ENCODE peak calls at places on chromosomes 13 and 19, in ten cellular contexts. V is choroid plexus epithelial cell, X is thoracic aorta, A is cardiac muscle cell, P is pancreas, E is heart left ventricle, G is B cell, Z is BE2C, C is neural progenitor cell, F is PC-9. J is an unnamed sample.

GRCh38 chr13:100300213-100300612 is 211.3 kb downstream of the PCCA start:
- DNase-seq in C (no peak), P (no peak), Z (no peak), V (no peak), A (no peak), F (no peak), G (no peak), X (no peak), E (no peak), J (no peak)

GRCh38 chr13:100363874-100364273 is 224.7 kb downstream of the GGACT start:
- DNase-seq in F (no peak), C (no peak), P (no peak), V (peak), E (no peak), X (no peak), G (no peak), Z (no peak), A (no peak), J (peak)

GRCh38 chr13:40102854-40103253 is 447.4 kb downstream of the COG6 start:
- DNase-seq in C (no peak), F (peak), P (no peak), G (no peak), E (no peak), A (no peak), V (peak), Z (no peak), X (no peak), J (no peak)

GRCh38 chr19:35204799-35205732 is 23.5 kb downstream of the FAM187B start:
- DNase-seq in G (peak), V (no peak), A (no peak), Z (no peak), P (no peak), E (peak), C (no peak), X (no peak), F (no peak), J (no peak)

GRCh38 chr19:54147676-54148075 is 10.1 kb downstream of the CNOT3 start:
- DNase-seq in P (no peak), C (no peak), G (no peak), Z (no peak), X (no peak), V (no peak), E (peak), A (no peak), F (no peak), J (no peak)

GRCh38 chr13:30126903-30127428 is 180.4 kb downstream of the KATNAL1 start:
- DNase-seq in X (no peak), A (no peak), F (no peak), G (no peak), P (no peak), Z (no peak), C (no peak), E (no peak), V (peak), J (peak)

GRCh38 chr19:43618921-43619261 is 538 bp downstream of the ZNF428 start:
- DNase-seq in Z (peak), G (no peak), C (no peak), A (no peak), E (no peak), F (no peak), X (no peak), P (no peak), V (no peak), J (no peak)

GRCh38 chr13:30819136-30819875 is 84.0 kb downstream of the ALOX5AP start:
- DNase-seq in C (no peak), A (no peak), G (no peak), Z (no peak), X (no peak), P (no peak), V (no peak), F (no peak), E (no peak), J (no peak)

GRCh38 chr19:46950526-46951235 is 69.0 kb upstream of the NPAS1 start:
- DNase-seq in A (no peak), E (no peak), C (no peak), F (peak), V (no peak), Z (no peak), P (no peak), G (no peak), X (no peak), J (no peak)

GRCh38 chr19:17775245-17775927 is 19.6 kb upstream of the B3GNT3 start:
- DNase-seq in V (peak), F (peak), G (peak), P (no peak), C (peak), A (peak), Z (peak), X (no peak), E (no peak), J (peak)
- TF ChIP-seq CTCF in V (peak), F (peak), G (peak), P (peak), C (peak), A (peak), Z (peak), X (peak), E (no peak), J (peak)

DNA sequence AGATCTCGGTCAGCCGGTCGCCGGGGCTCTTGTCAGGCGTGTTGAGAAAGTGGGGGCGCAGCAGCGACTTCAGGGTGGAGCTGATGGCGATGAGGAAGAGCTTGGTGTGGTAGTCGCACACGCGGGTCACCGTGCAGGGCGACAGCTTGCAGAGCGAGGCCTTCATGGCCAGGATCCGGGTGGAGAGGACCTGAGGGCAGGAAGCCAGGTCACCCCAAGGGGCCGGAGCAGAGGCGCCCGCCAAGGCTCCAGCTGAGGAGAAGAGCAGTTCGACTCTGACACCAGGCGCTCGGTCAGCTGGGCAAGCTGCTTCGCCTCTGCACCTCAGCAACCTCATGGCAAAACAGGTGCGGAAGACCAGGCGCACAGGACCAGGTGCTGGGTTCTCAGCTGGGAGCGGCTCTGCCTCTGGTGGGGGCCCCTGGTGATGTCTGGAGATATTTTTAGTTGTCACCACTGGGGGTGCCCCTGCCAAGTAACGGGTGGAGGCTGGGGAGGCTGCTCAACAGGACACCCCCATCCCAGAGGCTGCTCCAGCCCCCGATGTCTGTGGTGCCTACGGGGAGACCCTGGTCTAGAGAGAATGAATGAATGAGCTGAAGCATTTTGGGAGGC is 15.9 kb downstream of the CFD start:
- DNase-seq in A (no peak), E (no peak), Z (no peak), F (no peak), X (no peak), G (no peak), V (no peak), P (no peak), C (no peak), J (no peak)
- TF ChIP-seq CTCF in A (no peak), E (no peak), Z (no peak), F (no peak), X (no peak), G (no peak), V (no peak), P (no peak), C (no peak), J (no peak)

GRCh38 chr13:87678353-87678752 is 7.2 kb downstream of the SLITRK5 start:
- DNase-seq in V (no peak), Z (no peak), E (no peak), P (no peak), F (no peak), C (no peak), X (no peak), A (no peak), G (peak), J (no peak)

GRCh38 chr13:87677043-87677333 is 5.8 kb downstream of the SLITRK5 start:
- DNase-seq in Z (no peak), G (no peak), E (no peak), C (no peak), X (no peak), P (no peak), A (no peak), F (no peak), V (no peak), J (no peak)

GRCh38 chr13:87677334-87678234 is 6.4 kb downstream of the SLITRK5 start:
- DNase-seq in P (no peak), C (peak), X (no peak), E (no peak), V (no peak), F (peak), A (peak), Z (peak), G (peak), J (no peak)

GRCh38 chr13:87676254-87677042 is 5.3 kb downstream of the SLITRK5 start:
- DNase-seq in Z (no peak), G (no peak), A (no peak), P (no peak), F (no peak), X (no peak), E (no peak), C (peak), V (no peak), J (no peak)

GRCh38 chr13:87680298-87680697 is 9.1 kb downstream of the SLITRK5 start:
- DNase-seq in E (no peak), V (no peak), X (no peak), Z (peak), F (peak), A (no peak), P (no peak), C (no peak), G (peak), J (no peak)
- TF ChIP-seq CTCF in E (no peak), V (no peak), X (no peak), Z (peak), F (peak), A (no peak), P (no peak), C (peak), G (no peak), J (no peak)

GRCh38 chr13:48506092-48506701 is 26.7 kb downstream of the RCBTB2 start:
- DNase-seq in V (no peak), Z (peak), A (no peak), X (no peak), E (no peak), C (no peak), F (no peak), G (no peak), P (no peak), J (no peak)

GRCh38 chr13:48502601-48503319 is 30.1 kb downstream of the RCBTB2 start:
- DNase-seq in A (no peak), Z (no peak), F (no peak), X (no peak), G (no peak), V (no peak), E (no peak), C (no peak), P (no peak), J (no peak)

GRCh38 chr13:48505597-48506091 is 27.2 kb downstream of the RCBTB2 start:
- DNase-seq in V (no peak), A (no peak), G (peak), C (no peak), P (no peak), X (no peak), Z (no peak), F (no peak), E (peak), J (peak)

GRCh38 chr13:48507024-48507423 is 25.9 kb downstream of the RCBTB2 start:
- DNase-seq in G (no peak), P (no peak), X (no peak), Z (no peak), C (no peak), V (no peak), E (no peak), A (no peak), F (no peak), J (no peak)

GRCh38 chr13:48504606-48505369 is 28.1 kb downstream of the RCBTB2 start:
- DNase-seq in V (no peak), F (no peak), G (no peak), Z (no peak), P (no peak), X (no peak), C (no peak), A (no peak), E (no peak), J (no peak)
- TF ChIP-seq CTCF in V (no peak), F (no peak), G (no peak), Z (no peak), P (no peak), X (no peak), C (peak), A (no peak), E (no peak), J (no peak)

GRCh38 chr13:106533101-106533939 is 2.1 kb downstream of the EFNB2 start:
- DNase-seq in X (no peak), V (peak), P (peak), A (peak), C (peak), F (peak), Z (peak), E (peak), G (peak), J (peak)
- TF ChIP-seq CTCF in X (peak), V (peak), P (peak), A (peak), C (peak), F (peak), Z (peak), E (peak), G (no peak), J (peak)

GRCh38 chr19:38687837-38688378 is 40.5 kb downstream of the ACTN4 start:
- DNase-seq in C (no peak), X (no peak), A (no peak), E (no peak), G (no peak), Z (no peak), F (no peak), V (no peak), P (no peak), J (no peak)

GRCh38 chr19:38684078-38684861 is 36.8 kb downstream of the ACTN4 start:
- DNase-seq in P (peak), Z (no peak), C (no peak), V (peak), E (peak), X (peak), G (no peak), A (no peak), F (peak), J (peak)

GRCh38 chr19:38686530-38686888 is 39.1 kb downstream of the ACTN4 start:
- DNase-seq in P (no peak), C (no peak), A (no peak), X (no peak), Z (no peak), F (no peak), G (peak), E (no peak), V (no peak), J (no peak)

GRCh38 chr19:38684862-38685665 is 37.6 kb downstream of the ACTN4 start:
- DNase-seq in E (no peak), A (no peak), F (no peak), Z (no peak), V (no peak), G (no peak), X (no peak), C (peak), P (no peak), J (no peak)

GRCh38 chr19:38685666-38686529 is 38.4 kb downstream of the ACTN4 start:
- DNase-seq in V (peak), E (no peak), G (no peak), F (peak), C (peak), Z (no peak), X (no peak), A (peak), P (no peak), J (peak)
- TF ChIP-seq CTCF in V (peak), E (peak), G (peak), F (peak), C (peak), Z (peak), X (peak), A (peak), P (peak), J (peak)

DNA sequence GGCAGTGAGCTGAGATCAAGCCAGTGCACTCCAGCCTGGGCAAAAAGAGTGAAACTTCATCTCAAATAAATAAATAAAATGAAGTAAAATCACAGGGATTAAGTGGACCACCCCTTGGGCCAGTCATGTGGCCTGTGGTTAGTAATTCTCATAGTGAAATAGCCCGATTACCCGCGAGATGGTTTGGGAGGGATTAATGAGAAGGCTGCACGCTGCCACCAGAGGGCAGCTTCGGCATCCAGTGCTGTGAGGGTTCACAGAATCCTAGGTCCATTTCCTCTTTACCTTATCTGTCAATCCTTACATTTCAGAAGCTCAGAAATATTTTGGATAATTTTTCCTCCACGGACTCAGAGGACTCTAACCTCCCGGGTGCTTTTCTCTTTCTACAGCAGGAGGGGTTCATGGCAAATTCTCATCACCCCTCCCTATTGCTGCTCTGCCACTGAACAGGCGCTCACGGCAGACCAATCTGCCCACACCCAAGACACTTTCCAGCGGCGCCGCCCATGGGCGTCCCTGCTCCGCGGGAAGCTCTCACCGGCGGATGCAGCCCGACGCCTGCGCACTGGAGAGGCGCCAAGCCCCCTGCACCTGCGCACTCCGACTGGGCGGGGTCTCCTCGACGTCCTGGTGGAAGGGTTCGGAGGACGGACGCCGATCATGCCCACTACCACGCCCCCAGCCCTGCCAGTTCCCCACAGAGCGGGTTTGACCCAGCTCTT is 11.0 kb downstream of the ZNF835 start:
- DNase-seq in Z (no peak), X (no peak), G (peak), A (no peak), V (no peak), P (peak), E (peak), C (no peak), F (no peak), J (no peak)
- TF ChIP-seq CTCF in Z (peak), X (no peak), G (no peak), A (no peak), V (no peak), P (no peak), E (peak), C (no peak), F (peak), J (no peak)

GRCh38 chr13:69935043-69935442 is 172.6 kb upstream of the ATXN8OS start:
- DNase-seq in G (no peak), F (peak), Z (peak), A (no peak), V (no peak), E (no peak), P (no peak), C (no peak), X (no peak), J (no peak)
- TF ChIP-seq CTCF in G (no peak), F (peak), Z (peak), A (no peak), V (no peak), E (no peak), P (no peak), C (peak), X (no peak), J (peak)

DNA sequence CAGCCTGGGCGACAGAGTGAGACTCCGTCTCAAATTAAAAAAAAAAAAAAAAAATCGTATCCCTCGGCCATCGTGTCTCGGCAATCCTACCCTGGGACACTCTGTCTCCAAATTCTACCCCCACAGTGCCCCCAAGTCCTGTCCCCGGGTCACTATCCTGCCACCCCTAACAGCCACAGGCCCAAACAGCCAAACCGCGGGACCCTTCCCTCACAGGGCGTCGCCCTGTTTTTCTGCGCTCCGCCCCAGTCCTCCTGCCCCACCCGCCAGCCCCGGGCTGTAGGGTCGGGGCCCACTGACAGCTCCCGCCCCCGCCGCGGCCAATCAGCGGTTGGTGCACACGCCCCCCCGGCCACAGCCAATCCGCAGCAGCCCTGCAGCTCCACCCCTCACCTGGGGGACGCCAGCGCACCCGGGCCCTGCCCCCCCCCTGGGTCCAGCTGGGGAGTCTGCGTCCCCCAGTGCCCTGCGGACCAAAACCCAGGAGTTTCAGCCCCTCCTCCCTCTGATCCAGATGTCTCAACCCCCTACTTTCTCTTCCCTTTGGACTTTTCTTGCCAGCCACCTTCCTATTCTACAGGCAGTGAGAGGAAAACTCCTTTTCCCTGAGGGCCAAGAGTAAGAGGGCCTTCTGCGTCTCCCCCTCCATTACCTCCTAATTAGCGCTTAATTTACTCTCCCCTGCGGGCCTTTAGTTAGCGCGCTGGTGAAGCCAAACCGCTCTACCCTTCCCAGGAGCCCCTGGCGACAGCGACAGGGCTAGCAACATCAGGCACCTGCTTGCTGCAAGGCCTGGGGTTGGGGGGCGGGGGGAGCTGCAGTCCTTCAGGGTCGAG is 1.5 kb upstream of the BCAT2 start:
- DNase-seq in G (peak), C (peak), P (peak), A (peak), F (peak), Z (peak), V (peak), X (peak), E (peak), J (no peak)
- TF ChIP-seq CTCF in G (no peak), C (peak), P (no peak), A (no peak), F (no peak), Z (peak), V (no peak), X (no peak), E (no peak), J (no peak)

GRCh38 chr13:85601526-85601925 is 197.7 kb downstream of the SLITRK6 start:
- DNase-seq in P (no peak), A (no peak), V (peak), G (no peak), F (no peak), E (no peak), C (no peak), Z (no peak), X (no peak), J (no peak)
- TF ChIP-seq CTCF in P (no peak), A (no peak), V (no peak), G (no peak), F (no peak), E (no peak), C (no peak), Z (no peak), X (no peak), J (no peak)

J was measured in HFFc6.